ENCODE peak calls at places on chromosomes 4 and X, in seven cellular contexts. H is ascending aorta; K is GM10248; O is left ventricle myocardium inferior; T is C1 segment of cervical spinal cord; U is activated CD4-positive, alpha-beta T cell treated with anti-CD3 and anti-CD28 coated beads, Interleukin-2, amount 10 ng/mL, durations not matched to agents 7 days and 5 days; S is kidney epithelial cell. Z is an unnamed sample.

GRCh38 chrX:100368167-100368566 is 41.9 kb downstream of the PCDH19 start:
- DNase-seq in U (no peak), O (no peak), S (no peak), K (peak; percentile 12), T (no peak), H (no peak), Z (no peak)

GRCh38 chrX:9626379-9626778 is 139.3 kb downstream of the GPR143 start:
- DNase-seq in H (no peak), O (no peak), U (no peak), S (peak; percentile 14), T (no peak), K (no peak), Z (no peak)

GRCh38 chr4:118034061-118034785 is at the start of gene NDST3:
- DNase-seq in U (peak; percentile 10), T (no peak), O (no peak), H (no peak), K (peak; percentile 23), S (peak; percentile 55), Z (peak; percentile 39)

GRCh38 chrX:119502727-119503483 is 34.7 kb downstream of the SLC25A5 start:
- DNase-seq in H (no peak), T (no peak), K (no peak), U (peak; percentile 19), O (no peak), S (no peak), Z (peak; percentile 85)

GRCh38 chr4:15778742-15779231 is 659 bp downstream of the CD38 start:
- DNase-seq in K (peak; percentile 68), U (peak; percentile 72), S (no peak), H (no peak), T (no peak), O (peak; percentile 39), Z (peak; percentile 64)

GRCh38 chrX:41148553-41148952 is 63.3 kb downstream of the USP9X start:
- DNase-seq in H (no peak), T (no peak), O (no peak), K (no peak), U (no peak), S (peak; percentile 19), Z (no peak)

GRCh38 chrX:75746891-75747639 is 38.0 kb downstream of the MAGEE2 start:
- DNase-seq in S (no peak), H (no peak), T (no peak), U (peak; percentile 14), K (no peak), O (peak; percentile 42), Z (peak; percentile 33)

GRCh38 chr4:88660446-88661294 is 37.0 kb downstream of the NAP1L5 start:
- DNase-seq in O (no peak), K (no peak), H (no peak), T (no peak), U (no peak), S (no peak), Z (peak; percentile 26)

GRCh38 chr4:41696131-41696530 is 52.4 kb downstream of the PHOX2B start:
- DNase-seq in S (no peak), K (no peak), U (no peak), T (no peak), O (no peak), H (no peak), Z (no peak)

GRCh38 chr4:114217150-114217817 is 237.8 kb upstream of the ARSJ start:
- DNase-seq in O (no peak), H (no peak), T (no peak), S (no peak), U (no peak), K (no peak), Z (no peak)

GRCh38 chr4:24226667-24227066 is 336.8 kb upstream of the PPARGC1A start:
- DNase-seq in T (no peak), K (no peak), S (no peak), U (no peak), O (no peak), H (no peak), Z (no peak)

GRCh38 chrX:22533898-22534297 is 261.2 kb downstream of the CBLL2 start:
- DNase-seq in S (no peak), T (no peak), U (no peak), K (no peak), O (no peak), H (no peak), Z (no peak)

GRCh38 chrX:150240643-150240970 is 122.5 kb upstream of the MAMLD1 start:
- DNase-seq in U (no peak), H (no peak), O (no peak), K (no peak), T (no peak), S (no peak), Z (no peak)

GRCh38 chr4:185721949-185722316 is 90.1 kb downstream of the SORBS2 start:
- DNase-seq in U (no peak), K (no peak), H (no peak), O (no peak), S (no peak), T (no peak), Z (no peak)

GRCh38 chrX:14030248-14030592 is 528 bp upstream of the GEMIN8 start:
- DNase-seq in U (no peak), K (no peak), O (no peak), T (no peak), S (no peak), H (no peak), Z (no peak)

GRCh38 chrX:134774190-134775048 is 116.1 kb upstream of the PLAC1 start:
- DNase-seq in K (no peak), U (no peak), H (no peak), S (peak; percentile 26), T (no peak), O (no peak), Z (no peak)

GRCh38 chrX:46573331-46573895 is at the start of gene CHST7:
- DNase-seq in H (no peak), O (peak; percentile 81), U (peak; percentile 57), S (no peak), K (peak; percentile 50), T (no peak), Z (peak; percentile 69)

Z was measured in transverse colon.